ENCODE peak calls at places on chromosomes 3 and 15, in five cellular contexts. D, O, K, R and N are unnamed samples.

GRCh38 chr15:74613953-74614743 is 1.5 kb upstream of the CLK3 start:
- DNase-seq in D (no peak), O (no peak), K (no peak), R (no peak), N (no peak)

GRCh38 chr15:52679232-52680040 is at the start of gene ATOSA:
- DNase-seq in D (peak; percentile 96), O (peak; percentile 94), K (peak; percentile 98), R (peak; percentile 95), N (peak; percentile 94)

GRCh38 chr3:102354818-102355515 is 79.8 kb upstream of the ZPLD1 start:
- DNase-seq in D (no peak), O (no peak), K (no peak), R (no peak), N (no peak)

GRCh38 chr3:58720526-58720925 is 54.0 kb upstream of the FAM3D start:
- DNase-seq in D (no peak), O (no peak), K (no peak), R (no peak), N (no peak)

GRCh38 chr3:47266709-47267489 is 15.7 kb downstream of the KIF9 start:
- DNase-seq in D (no peak), O (no peak), K (peak; percentile 88), R (peak; percentile 27), N (peak; percentile 79)

GRCh38 chr15:62248277-62248974 is 83.3 kb upstream of the C2CD4B start:
- DNase-seq in D (no peak), O (no peak), K (no peak), R (no peak), N (no peak)

GRCh38 chr3:61591300-61591699 is 29.9 kb downstream of the PTPRG start:
- DNase-seq in D (no peak), O (no peak), K (no peak), R (no peak), N (no peak)

GRCh38 chr3:99753268-99753975 is 64.2 kb upstream of the CMSS1 start:
- DNase-seq in D (no peak), O (no peak), K (no peak), R (peak; percentile 18), N (no peak)

GRCh38 chr3:196519738-196520122 is 4.6 kb upstream of the SMCO1 start:
- DNase-seq in D (no peak), O (peak; percentile 55), K (no peak), R (no peak), N (no peak)

GRCh38 chr3:46926039-46926438 is 48.5 kb downstream of the PTH1R start:
- DNase-seq in D (peak; percentile 82), O (peak; percentile 55), K (peak; percentile 78), R (no peak), N (peak; percentile 56)

GRCh38 chr3:31213869-31214486 is 318.7 kb upstream of the STT3B start:
- DNase-seq in D (no peak), O (no peak), K (no peak), R (no peak), N (no peak)

GRCh38 chr15:38252481-38253311 is at the start of gene SPRED1:
- DNase-seq in D (peak; percentile 91), O (peak; percentile 75), K (peak; percentile 91), R (peak; percentile 68), N (peak; percentile 80)

GRCh38 chr3:124497487-124497886 is 232.8 kb upstream of the UMPS start:
- DNase-seq in D (no peak), O (no peak), K (no peak), R (no peak), N (no peak)

GRCh38 chr15:71447328-71448250 is 332.3 kb downstream of the THSD4 start:
- DNase-seq in D (no peak), O (no peak), K (no peak), R (no peak), N (no peak)

GRCh38 chr3:137642831-137643230 is 121.3 kb upstream of the SOX14 start:
- DNase-seq in D (no peak), O (peak; percentile 24), K (no peak), R (no peak), N (no peak)

GRCh38 chr3:6204891-6205290 is 656.0 kb upstream of the GRM7 start:
- DNase-seq in D (no peak), O (no peak), K (no peak), R (no peak), N (no peak)

GRCh38 chr3:126704494-126705214 is 614 bp downstream of the CHCHD6 start:
- DNase-seq in D (no peak), O (no peak), K (no peak), R (no peak), N (peak; percentile 59)

GRCh38 chr15:70863450-70864218 is 9.7 kb upstream of the LARP6 start:
- DNase-seq in D (no peak), O (no peak), K (no peak), R (peak; percentile 58), N (no peak)

GRCh38 chr15:96160800-96161199 is 169.7 kb upstream of the NR2F2 start:
- DNase-seq in D (no peak), O (no peak), K (no peak), R (no peak), N (no peak)

GRCh38 chr15:98650871-98651481 is 2.6 kb downstream of the IGF1R start:
- DNase-seq in D (no peak), O (no peak), K (no peak), R (no peak), N (no peak)

GRCh38 chr3:99659965-99660364 is 21.6 kb downstream of the COL8A1 start:
- DNase-seq in D (peak; percentile 60), O (no peak), K (no peak), R (no peak), N (no peak)

GRCh38 chr15:40266828-40267304 is 16.0 kb downstream of the ANKRD63 start:
- DNase-seq in D (peak; percentile 82), O (no peak), K (no peak), R (no peak), N (no peak)

GRCh38 chr15:89740137-89740536 is 10.9 kb downstream of the MESP1 start:
- DNase-seq in D (no peak), O (no peak), K (no peak), R (no peak), N (peak; percentile 41)

GRCh38 chr3:12394516-12395271 is 89.6 kb upstream of the TSEN2 start:
- DNase-seq in D (no peak), O (no peak), K (no peak), R (no peak), N (no peak)

GRCh38 chr15:82935382-82935781 is 17.1 kb downstream of the HOMER2 start:
- DNase-seq in D (no peak), O (no peak), K (peak; percentile 49), R (no peak), N (no peak)

GRCh38 chr3:101377796-101378195 is 57.4 kb upstream of the IMPG2 start:
- DNase-seq in D (no peak), O (no peak), K (no peak), R (no peak), N (no peak)

GRCh38 chr3:5053021-5053831 is 68.9 kb upstream of the ARL8B start:
- DNase-seq in D (peak; percentile 69), O (no peak), K (peak; percentile 84), R (no peak), N (no peak)

GRCh38 chr3:25572919-25573385 is 91.8 kb downstream of the TOP2B start:
- DNase-seq in D (no peak), O (no peak), K (no peak), R (no peak), N (no peak)

GRCh38 chr15:41483115-41483514 is 10.6 kb upstream of the ITPKA start:
- DNase-seq in D (no peak), O (no peak), K (peak; percentile 3), R (no peak), N (no peak)

GRCh38 chr3:117964814-117965213 is 1069.8 kb downstream of the IGSF11 start:
- DNase-seq in D (no peak), O (no peak), K (no peak), R (no peak), N (no peak)

GRCh38 chr3:114389156-114389555 is 95.3 kb downstream of the TIGIT start:
- DNase-seq in D (no peak), O (no peak), K (no peak), R (no peak), N (no peak)

GRCh38 chr15:31273258-31273941 is 53.2 kb upstream of the KLF13 start:
- DNase-seq in D (no peak), O (no peak), K (peak; percentile 62), R (no peak), N (no peak)